ENCODE peak calls at places on chromosomes 16 and 17, in seven cellular contexts. One of them, this sample, is unnamed.

GRCh38 chr17:44159519-44160210 is 10.8 kb upstream of the ASB16 start:
- DNase-seq in B cell: no peak
- DNase-seq in ELF-1: no peak
- DNase-seq in SHP77: no peak
- DNase-seq in naive thymus-derived CD8-positive, alpha-beta T cell: no peak
- DNase-seq in A673: no peak
- DNase-seq in activated T-cell treated with anti-CD3 and anti-CD28 coated beads for 24 hours: no peak
- DNase-seq in this sample: no peak

GRCh38 chr16:70601576-70602575 is 44.5 kb upstream of the IL34 start:
- DNase-seq in A673: no peak
- DNase-seq in activated T-cell treated with anti-CD3 and anti-CD28 coated beads for 24 hours: no peak
- DNase-seq in ELF-1: no peak
- DNase-seq in naive thymus-derived CD8-positive, alpha-beta T cell: no peak
- DNase-seq in SHP77: no peak
- DNase-seq in B cell: no peak
- DNase-seq in this sample: no peak

GRCh38 chr17:32341857-32342602 is at the start of gene C17orf75:
- DNase-seq in activated T-cell treated with anti-CD3 and anti-CD28 coated beads for 24 hours: peak; percentile 79
- DNase-seq in SHP77: peak; percentile 78
- DNase-seq in B cell: peak; percentile 84
- DNase-seq in A673: peak; percentile 79
- DNase-seq in naive thymus-derived CD8-positive, alpha-beta T cell: peak; percentile 79
- DNase-seq in ELF-1: peak; percentile 83
- DNase-seq in this sample: peak; percentile 87

GRCh38 chr16:4702466-4702808 is 9.1 kb downstream of the NUDT16L1 start:
- DNase-seq in activated T-cell treated with anti-CD3 and anti-CD28 coated beads for 24 hours: no peak
- DNase-seq in ELF-1: no peak
- DNase-seq in A673: no peak
- DNase-seq in B cell: no peak
- DNase-seq in SHP77: no peak
- DNase-seq in naive thymus-derived CD8-positive, alpha-beta T cell: no peak
- DNase-seq in this sample: no peak

GRCh38 chr16:5944971-5945370 is 847.4 kb upstream of the EEF2KMT start:
- DNase-seq in activated T-cell treated with anti-CD3 and anti-CD28 coated beads for 24 hours: no peak
- DNase-seq in ELF-1: no peak
- DNase-seq in naive thymus-derived CD8-positive, alpha-beta T cell: no peak
- DNase-seq in A673: no peak
- DNase-seq in B cell: no peak
- DNase-seq in SHP77: no peak
- DNase-seq in this sample: no peak

GRCh38 chr17:47719411-47720152 is 13.5 kb upstream of the TBX21 start:
- DNase-seq in naive thymus-derived CD8-positive, alpha-beta T cell: no peak
- DNase-seq in B cell: no peak
- DNase-seq in A673: no peak
- DNase-seq in SHP77: no peak
- DNase-seq in ELF-1: no peak
- DNase-seq in activated T-cell treated with anti-CD3 and anti-CD28 coated beads for 24 hours: peak; percentile 71
- DNase-seq in this sample: no peak

GRCh38 chr16:81544691-81545365 is 100.2 kb downstream of the CMIP start:
- DNase-seq in B cell: no peak
- DNase-seq in SHP77: no peak
- DNase-seq in ELF-1: no peak
- DNase-seq in naive thymus-derived CD8-positive, alpha-beta T cell: no peak
- DNase-seq in activated T-cell treated with anti-CD3 and anti-CD28 coated beads for 24 hours: no peak
- DNase-seq in A673: no peak
- DNase-seq in this sample: no peak

GRCh38 chr16:20166531-20167235 is 93.0 kb upstream of the GPR139 start:
- DNase-seq in B cell: no peak
- DNase-seq in A673: no peak
- DNase-seq in SHP77: no peak
- DNase-seq in activated T-cell treated with anti-CD3 and anti-CD28 coated beads for 24 hours: no peak
- DNase-seq in ELF-1: peak; percentile 24
- DNase-seq in naive thymus-derived CD8-positive, alpha-beta T cell: no peak
- DNase-seq in this sample: no peak

GRCh38 chr17:69732272-69732671 is 317.8 kb downstream of the MAP2K6 start:
- DNase-seq in naive thymus-derived CD8-positive, alpha-beta T cell: no peak
- DNase-seq in SHP77: no peak
- DNase-seq in activated T-cell treated with anti-CD3 and anti-CD28 coated beads for 24 hours: no peak
- DNase-seq in A673: no peak
- DNase-seq in B cell: no peak
- DNase-seq in ELF-1: no peak
- DNase-seq in this sample: no peak

GRCh38 chr17:43812396-43813265 is 20.3 kb downstream of the MPP3 start:
- DNase-seq in ELF-1: no peak
- DNase-seq in B cell: no peak
- DNase-seq in activated T-cell treated with anti-CD3 and anti-CD28 coated beads for 24 hours: no peak
- DNase-seq in A673: no peak
- DNase-seq in naive thymus-derived CD8-positive, alpha-beta T cell: no peak
- DNase-seq in SHP77: no peak
- DNase-seq in this sample: no peak

GRCh38 chr17:62822080-62822904 is 14.2 kb upstream of the MARCHF10 start:
- DNase-seq in ELF-1: no peak
- DNase-seq in B cell: no peak
- DNase-seq in activated T-cell treated with anti-CD3 and anti-CD28 coated beads for 24 hours: no peak
- DNase-seq in SHP77: no peak
- DNase-seq in naive thymus-derived CD8-positive, alpha-beta T cell: no peak
- DNase-seq in A673: no peak
- DNase-seq in this sample: no peak

GRCh38 chr17:34382586-34383224 is 19.7 kb upstream of the CCL1 start:
- DNase-seq in SHP77: no peak
- DNase-seq in activated T-cell treated with anti-CD3 and anti-CD28 coated beads for 24 hours: peak; percentile 12
- DNase-seq in ELF-1: no peak
- DNase-seq in A673: no peak
- DNase-seq in naive thymus-derived CD8-positive, alpha-beta T cell: no peak
- DNase-seq in B cell: no peak
- DNase-seq in this sample: peak; percentile 23

GRCh38 chr17:79732246-79732645 is 1.5 kb downstream of the ENPP7 start:
- DNase-seq in ELF-1: no peak
- DNase-seq in A673: no peak
- DNase-seq in SHP77: no peak
- DNase-seq in activated T-cell treated with anti-CD3 and anti-CD28 coated beads for 24 hours: no peak
- DNase-seq in naive thymus-derived CD8-positive, alpha-beta T cell: no peak
- DNase-seq in B cell: no peak
- DNase-seq in this sample: no peak

GRCh38 chr16:56424791-56425438 is 430 bp downstream of the AMFR start:
- DNase-seq in naive thymus-derived CD8-positive, alpha-beta T cell: peak; percentile 44
- DNase-seq in activated T-cell treated with anti-CD3 and anti-CD28 coated beads for 24 hours: peak; percentile 11
- DNase-seq in ELF-1: peak; percentile 38
- DNase-seq in A673: peak; percentile 54
- DNase-seq in SHP77: no peak
- DNase-seq in B cell: no peak
- DNase-seq in this sample: peak; percentile 45

GRCh38 chr16:76182092-76182635 is 95.0 kb upstream of the CNTNAP4 start:
- DNase-seq in ELF-1: no peak
- DNase-seq in SHP77: no peak
- DNase-seq in B cell: no peak
- DNase-seq in naive thymus-derived CD8-positive, alpha-beta T cell: no peak
- DNase-seq in A673: no peak
- DNase-seq in activated T-cell treated with anti-CD3 and anti-CD28 coated beads for 24 hours: no peak
- DNase-seq in this sample: no peak

GRCh38 chr17:39402279-39402889 is 958 bp upstream of the FBXL20 start:
- DNase-seq in ELF-1: peak; percentile 92
- DNase-seq in activated T-cell treated with anti-CD3 and anti-CD28 coated beads for 24 hours: peak; percentile 86
- DNase-seq in B cell: peak; percentile 88
- DNase-seq in SHP77: peak; percentile 97
- DNase-seq in A673: peak; percentile 92
- DNase-seq in naive thymus-derived CD8-positive, alpha-beta T cell: peak; percentile 76
- DNase-seq in this sample: peak; percentile 98

GRCh38 chr16:35533683-35534082 is 2074.3 kb downstream of the TP53TG3F start:
- DNase-seq in A673: peak; percentile 0
- DNase-seq in naive thymus-derived CD8-positive, alpha-beta T cell: no peak
- DNase-seq in B cell: no peak
- DNase-seq in SHP77: no peak
- DNase-seq in ELF-1: no peak
- DNase-seq in activated T-cell treated with anti-CD3 and anti-CD28 coated beads for 24 hours: no peak
- DNase-seq in this sample: no peak

GRCh38 chr16:1497014-1497598 is 3.9 kb downstream of the TELO2 start:
- DNase-seq in A673: no peak
- DNase-seq in SHP77: no peak
- DNase-seq in activated T-cell treated with anti-CD3 and anti-CD28 coated beads for 24 hours: no peak
- DNase-seq in B cell: no peak
- DNase-seq in ELF-1: no peak
- DNase-seq in naive thymus-derived CD8-positive, alpha-beta T cell: no peak
- DNase-seq in this sample: no peak

GRCh38 chr16:50497592-50497991 is 50.6 kb upstream of the NKD1 start:
- DNase-seq in ELF-1: no peak
- DNase-seq in A673: no peak
- DNase-seq in naive thymus-derived CD8-positive, alpha-beta T cell: no peak
- DNase-seq in SHP77: no peak
- DNase-seq in activated T-cell treated with anti-CD3 and anti-CD28 coated beads for 24 hours: no peak
- DNase-seq in B cell: no peak
- DNase-seq in this sample: no peak

GRCh38 chr16:71432906-71433305 is 8.9 kb downstream of the TLE7 start:
- DNase-seq in ELF-1: no peak
- DNase-seq in naive thymus-derived CD8-positive, alpha-beta T cell: no peak
- DNase-seq in A673: no peak
- DNase-seq in B cell: no peak
- DNase-seq in activated T-cell treated with anti-CD3 and anti-CD28 coated beads for 24 hours: no peak
- DNase-seq in SHP77: no peak
- DNase-seq in this sample: no peak

GRCh38 chr16:76428858-76429257 is 151.7 kb downstream of the CNTNAP4 start:
- DNase-seq in SHP77: peak; percentile 32
- DNase-seq in activated T-cell treated with anti-CD3 and anti-CD28 coated beads for 24 hours: no peak
- DNase-seq in B cell: no peak
- DNase-seq in ELF-1: no peak
- DNase-seq in A673: no peak
- DNase-seq in naive thymus-derived CD8-positive, alpha-beta T cell: no peak
- DNase-seq in this sample: no peak

GRCh38 chr17:61875804-61876203 is 12.5 kb upstream of the BRIP1 start:
- DNase-seq in B cell: no peak
- DNase-seq in activated T-cell treated with anti-CD3 and anti-CD28 coated beads for 24 hours: no peak
- DNase-seq in A673: no peak
- DNase-seq in ELF-1: no peak
- DNase-seq in SHP77: no peak
- DNase-seq in naive thymus-derived CD8-positive, alpha-beta T cell: no peak
- DNase-seq in this sample: no peak

GRCh38 chr16:11886881-11887280 is 28.9 kb downstream of the GSPT1 start:
- DNase-seq in B cell: no peak
- DNase-seq in A673: no peak
- DNase-seq in ELF-1: no peak
- DNase-seq in activated T-cell treated with anti-CD3 and anti-CD28 coated beads for 24 hours: no peak
- DNase-seq in naive thymus-derived CD8-positive, alpha-beta T cell: no peak
- DNase-seq in SHP77: no peak
- DNase-seq in this sample: no peak

GRCh38 chr17:58666858-58667267 is 25.0 kb downstream of the TEX14 start:
- DNase-seq in A673: peak; percentile 67
- DNase-seq in activated T-cell treated with anti-CD3 and anti-CD28 coated beads for 24 hours: peak; percentile 25
- DNase-seq in SHP77: peak; percentile 93
- DNase-seq in B cell: peak; percentile 61
- DNase-seq in ELF-1: peak; percentile 45
- DNase-seq in naive thymus-derived CD8-positive, alpha-beta T cell: peak; percentile 28
- DNase-seq in this sample: peak; percentile 41